ENCODE peak calls at places on chromosomes 12 and 14, in seven cellular contexts. E, J, I, R, A, W and D are unnamed samples. For H3K4me1, the result is how much of the 10 kb centered on the place peaks cover.

GRCh38 chr12:115384391-115384790 is 700.4 kb upstream of the TBX3 start:
- DNase-seq in E (no peak), J (no peak), I (no peak), R (no peak), A (no peak), W (no peak), D (no peak)

GRCh38 chr14:31038521-31039166 is 12.5 kb upstream of the STRN3 start:
- DNase-seq in E (no peak), J (peak), I (no peak), R (no peak), A (no peak), W (no peak), D (no peak)

GRCh38 chr12:119013023-119013422 is 31.7 kb downstream of the SRRM4 start:
- DNase-seq in E (no peak), J (no peak), I (no peak), R (no peak), A (no peak), W (no peak), D (no peak)

GRCh38 chr12:82687020-82687951 is 580 bp downstream of the TMTC2 start:
- DNase-seq in E (peak), J (peak), I (peak), R (peak), A (peak), W (peak), D (peak)

GRCh38 chr12:43347026-43347425 is 205.0 kb downstream of the ADAMTS20 start:
- DNase-seq in E (no peak), J (no peak), I (no peak), R (no peak), A (no peak), W (no peak), D (no peak)

GRCh38 chr12:2248901-2249381 is 196.2 kb downstream of the CACNA1C start:
- DNase-seq in E (no peak), J (no peak), I (no peak), R (peak), A (peak), W (no peak), D (no peak)

GRCh38 chr12:44582521-44582920 is 293.6 kb downstream of the NELL2 start:
- DNase-seq in E (no peak), J (no peak), I (no peak), R (no peak), A (no peak), W (no peak), D (no peak)

GRCh38 chr14:55864890-55865655 is 253.1 kb upstream of the PELI2 start:
- DNase-seq in E (no peak), J (peak), I (no peak), R (no peak), A (peak), W (no peak), D (peak)

DNA sequence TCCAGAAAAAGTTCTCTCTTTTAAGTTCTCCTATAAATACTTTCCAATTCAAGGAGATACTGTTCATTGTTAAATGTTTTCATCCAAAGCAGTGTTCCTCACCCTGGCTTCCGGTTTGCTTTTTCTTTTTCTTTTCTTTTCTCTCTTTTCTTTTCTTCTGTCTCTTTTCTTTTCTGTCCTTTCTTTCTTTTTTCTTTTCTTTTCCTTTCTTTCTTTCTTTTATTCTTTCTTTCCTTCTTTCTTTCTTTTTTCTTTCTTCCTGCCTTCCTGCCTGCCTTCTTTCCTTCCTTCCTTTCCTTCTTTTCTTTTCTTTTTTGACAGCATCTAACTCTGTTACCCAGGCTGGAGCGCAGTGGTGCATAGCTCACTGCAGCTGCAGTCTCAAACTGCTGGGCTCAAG is 75.8 kb downstream of the PPM1A start:
- DNase-seq in E (no peak), J (no peak), I (no peak), R (no peak), A (no peak), W (no peak), D (no peak)
- H3K4me1 ChIP-seq in E (under half), J (under half), I (under half), R (under half), A (under half), W (under half), D (under half)

GRCh38 chr12:109462868-109463692 is 14.0 kb downstream of the KCTD10 start:
- DNase-seq in E (no peak), J (no peak), I (peak), R (peak), A (no peak), W (peak), D (peak)

GRCh38 chr12:109460538-109460937 is 16.6 kb downstream of the KCTD10 start:
- DNase-seq in E (no peak), J (no peak), I (no peak), R (no peak), A (no peak), W (no peak), D (peak)

GRCh38 chr12:109459247-109459646 is 17.9 kb downstream of the KCTD10 start:
- DNase-seq in E (no peak), J (no peak), I (peak), R (peak), A (no peak), W (no peak), D (no peak)

GRCh38 chr12:109461846-109462766 is 15.0 kb downstream of the KCTD10 start:
- DNase-seq in E (peak), J (peak), I (peak), R (peak), A (no peak), W (peak), D (peak)

DNA sequence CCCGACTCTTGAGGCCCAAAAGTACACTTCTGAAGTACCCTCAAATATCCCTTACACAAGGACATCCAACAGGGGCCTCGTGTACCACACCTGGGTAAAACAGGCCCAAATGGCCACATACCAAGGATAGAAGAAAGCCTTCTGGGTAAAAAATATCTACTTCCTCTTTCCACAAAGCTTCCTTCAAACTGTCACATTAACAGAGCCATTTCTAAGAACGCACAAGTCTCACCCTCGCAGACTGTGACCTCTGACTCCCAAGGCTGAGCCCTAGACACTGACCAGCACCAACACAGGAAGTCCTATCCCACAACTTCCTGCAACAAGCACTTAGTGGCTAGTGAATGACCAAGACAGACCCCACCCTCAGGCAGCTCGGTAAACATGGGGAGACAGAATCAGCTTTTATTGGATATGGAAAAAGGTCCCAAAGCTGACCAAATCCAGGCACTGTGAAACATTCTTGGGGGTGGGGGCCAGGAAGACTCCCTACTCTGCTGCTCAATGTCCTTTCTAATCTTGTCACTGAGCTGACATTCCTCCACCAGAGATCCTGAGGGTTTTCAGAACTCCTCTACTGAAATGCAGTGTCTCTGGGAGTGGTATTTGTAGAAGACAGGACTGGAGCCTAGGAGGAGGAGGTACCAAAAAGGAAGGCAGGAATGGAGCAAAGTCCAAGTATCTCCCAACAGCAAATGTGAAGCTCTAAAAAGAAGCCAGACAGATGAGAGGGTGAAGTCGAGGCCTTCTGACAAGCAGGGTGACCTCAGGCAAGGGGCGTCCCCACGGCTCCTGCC is 15.9 kb downstream of the KCTD10 start:
- DNase-seq in E (no peak), J (peak), I (peak), R (peak), A (peak), W (no peak), D (peak)
- H3K4me3 ChIP-seq in E (no peak), J (no peak), I (no peak), R (no peak), A (no peak), W (no peak), D (no peak)

GRCh38 chr14:57883061-57883460 is 17.2 kb upstream of the SLC35F4 start:
- DNase-seq in E (no peak), J (no peak), I (no peak), R (no peak), A (no peak), W (no peak), D (no peak)

GRCh38 chr14:57889245-57889644 is 23.4 kb upstream of the SLC35F4 start:
- DNase-seq in E (no peak), J (no peak), I (peak), R (no peak), A (no peak), W (peak), D (peak)

GRCh38 chr14:57879516-57879915 is 13.6 kb upstream of the SLC35F4 start:
- DNase-seq in E (no peak), J (no peak), I (no peak), R (no peak), A (no peak), W (no peak), D (no peak)

GRCh38 chr14:57884175-57884574 is 18.3 kb upstream of the SLC35F4 start:
- DNase-seq in E (no peak), J (no peak), I (no peak), R (no peak), A (no peak), W (no peak), D (no peak)
- TF ChIP-seq CTCF in E (peak), J (no peak), I (no peak), R (peak), A (peak), W (no peak), D (no peak)

DNA sequence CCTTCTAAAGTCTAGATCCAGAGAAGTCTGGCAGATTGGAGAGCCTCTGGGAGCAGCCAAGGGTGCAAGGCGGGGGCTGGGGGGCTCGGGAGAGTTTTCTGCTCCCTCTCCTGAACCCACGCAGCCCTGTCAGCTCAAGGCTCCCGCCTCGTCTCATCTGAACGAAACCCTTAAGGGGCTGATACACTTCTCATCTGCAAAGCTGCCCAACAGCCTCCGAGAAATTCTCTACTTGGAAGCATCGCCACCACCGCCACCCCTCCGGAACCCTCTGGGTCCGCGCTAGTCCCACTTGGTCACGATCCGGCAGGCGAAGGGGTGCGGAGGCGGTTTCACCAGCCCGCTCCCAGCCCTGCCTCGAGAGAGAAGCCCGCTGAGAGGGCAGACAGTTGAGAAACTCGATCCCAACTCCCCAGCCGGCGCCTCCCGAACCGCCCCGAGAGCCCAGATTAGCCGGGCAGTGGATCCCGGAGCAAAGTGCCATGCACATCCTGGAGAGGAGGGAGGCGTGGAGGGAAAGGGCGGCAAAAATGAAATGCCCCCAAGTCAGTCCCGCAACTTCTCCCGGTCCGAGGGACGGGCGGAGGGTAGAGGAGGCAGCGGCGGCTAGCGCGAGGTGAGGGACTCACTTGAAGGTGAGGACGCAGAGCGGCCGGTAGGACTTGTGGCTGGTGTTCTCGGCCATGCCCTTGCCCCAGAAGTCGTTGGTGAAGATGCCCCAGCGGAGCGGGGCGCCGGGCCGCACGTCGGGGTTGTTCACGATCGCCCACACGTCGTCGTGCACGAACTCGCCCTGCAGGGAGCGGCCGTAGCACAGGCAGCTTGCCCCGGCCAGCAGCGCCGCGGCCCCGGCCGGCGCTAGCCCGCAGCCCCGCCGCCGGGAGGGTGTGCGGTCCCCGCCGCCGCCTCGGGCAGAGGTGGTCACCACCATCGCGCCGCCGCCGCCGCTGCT is 645 bp downstream of the TMTC1 start:
- DNase-seq in E (peak), J (no peak), I (peak), R (peak), A (no peak), W (peak), D (peak)
- H3K4me1 ChIP-seq in E (under half), J (under half), I (under half), R (under half), A (under half), W (under half), D (under half)

GRCh38 chr12:91179315-91179714 is 3.3 kb downstream of the DCN start:
- DNase-seq in E (no peak), J (no peak), I (no peak), R (peak), A (no peak), W (no peak), D (no peak)
- H3K4me3 ChIP-seq in E (no peak), J (no peak), I (no peak), R (peak), A (no peak), W (peak), D (peak)

DNA sequence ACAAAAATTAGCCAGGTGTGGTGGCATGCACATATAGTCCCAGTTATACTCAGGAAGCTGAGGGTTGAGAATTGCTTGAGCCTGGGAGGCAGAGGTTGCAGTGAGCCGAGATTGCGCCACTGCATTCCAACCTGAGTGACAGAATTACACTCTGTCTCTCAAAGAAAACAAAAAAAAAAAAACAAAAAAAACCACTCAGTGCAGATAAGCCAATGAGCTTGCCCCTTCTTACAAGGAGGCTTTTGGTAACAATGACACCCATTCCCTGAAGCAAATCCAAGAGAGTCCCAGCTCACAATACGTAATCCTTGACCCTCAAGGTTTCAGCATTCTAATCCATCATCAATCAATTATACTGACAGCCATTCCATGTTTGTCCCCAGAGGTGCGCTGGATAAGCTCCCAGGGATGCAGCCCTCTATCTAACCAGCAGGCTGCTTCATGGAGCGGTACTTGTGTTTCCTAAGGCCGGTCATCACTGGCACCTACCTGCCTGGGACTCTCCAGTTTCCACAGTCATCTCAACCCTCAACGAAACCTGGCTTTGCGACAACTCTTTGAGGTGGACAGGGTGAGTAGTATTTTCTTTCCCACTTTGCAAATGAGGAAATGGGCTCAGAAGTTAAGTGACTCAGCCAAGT is 12.4 kb downstream of the GCN1 start:
- DNase-seq in E (no peak), J (no peak), I (peak), R (peak), A (no peak), W (no peak), D (no peak)
- TF ChIP-seq CTCF in E (no peak), J (no peak), I (no peak), R (no peak), A (no peak), W (no peak), D (no peak)

DNA sequence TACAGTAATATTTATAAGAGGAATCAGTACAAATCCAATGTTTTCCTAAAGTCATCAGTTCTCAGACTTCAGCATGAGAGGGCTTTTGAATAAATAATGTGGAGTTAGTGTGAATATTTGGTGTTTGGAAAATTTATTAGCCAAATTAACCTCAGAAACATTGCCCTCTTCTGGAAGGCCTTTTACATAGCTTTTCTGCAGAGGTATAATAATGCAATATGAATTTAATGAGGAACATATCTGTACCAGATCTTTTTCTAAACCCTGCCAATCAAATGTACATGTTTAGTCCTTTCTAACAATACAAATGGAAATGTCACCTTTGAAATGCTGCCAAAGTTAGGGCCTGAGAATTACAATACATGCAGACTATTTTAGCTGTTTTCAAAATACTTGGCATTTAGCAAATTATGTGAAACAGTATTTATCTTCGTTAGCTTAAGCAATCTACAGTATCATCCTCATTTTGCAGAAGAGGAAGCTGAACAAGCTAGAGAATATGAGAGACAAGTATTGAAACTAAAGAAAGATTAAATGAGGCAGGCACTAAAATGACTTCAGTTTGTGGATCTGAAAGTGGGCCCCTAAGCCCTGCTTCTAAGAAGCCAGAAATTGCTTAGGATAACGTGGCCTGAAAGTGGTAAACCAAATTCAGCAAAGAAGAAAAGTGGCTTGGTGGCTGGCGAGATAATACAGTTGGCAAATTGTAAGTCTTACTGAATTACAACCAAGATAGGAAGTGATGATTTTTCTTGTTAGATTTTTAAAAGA is 60.4 kb upstream of the MANSC4 start:
- DNase-seq in E (no peak), J (no peak), I (no peak), R (no peak), A (peak), W (no peak), D (no peak)
- H3K4me1 ChIP-seq in E (under half), J (under half), I (under half), R (under half), A (under half), W (under half), D (under half)

GRCh38 chr14:36662543-36663403 is 1.1 kb downstream of the PAX9 start:
- DNase-seq in E (peak), J (peak), I (no peak), R (no peak), A (no peak), W (no peak), D (peak)

GRCh38 chr14:36665887-36666415 is 4.3 kb downstream of the PAX9 start:
- DNase-seq in E (no peak), J (no peak), I (no peak), R (no peak), A (no peak), W (no peak), D (no peak)

GRCh38 chr14:36666416-36667206 is 5.0 kb downstream of the PAX9 start:
- DNase-seq in E (no peak), J (no peak), I (no peak), R (no peak), A (no peak), W (no peak), D (peak)

GRCh38 chr14:36663404-36664321 is 2.0 kb downstream of the PAX9 start:
- DNase-seq in E (no peak), J (no peak), I (no peak), R (no peak), A (no peak), W (no peak), D (peak)

GRCh38 chr14:36664322-36665193 is 2.9 kb downstream of the PAX9 start:
- DNase-seq in E (no peak), J (no peak), I (no peak), R (no peak), A (no peak), W (no peak), D (no peak)
- H3K4me3 ChIP-seq in E (peak), J (no peak), I (no peak), R (no peak), A (peak), W (no peak), D (peak)

GRCh38 chr14:75479770-75480600 is 42.3 kb upstream of the BATF start:
- DNase-seq in E (no peak), J (no peak), I (no peak), R (no peak), A (peak), W (no peak), D (no peak)

GRCh38 chr14:75482366-75482765 is 39.9 kb upstream of the BATF start:
- DNase-seq in E (no peak), J (no peak), I (no peak), R (no peak), A (no peak), W (no peak), D (no peak)

GRCh38 chr14:75477881-75478280 is 44.4 kb upstream of the BATF start:
- DNase-seq in E (no peak), J (no peak), I (no peak), R (no peak), A (no peak), W (no peak), D (no peak)

GRCh38 chr14:75471059-75471458 is 43.2 kb downstream of the JDP2 start:
- DNase-seq in E (no peak), J (no peak), I (no peak), R (no peak), A (no peak), W (no peak), D (no peak)

GRCh38 chr14:75476274-75476995 is 45.8 kb upstream of the BATF start:
- DNase-seq in E (no peak), J (no peak), I (no peak), R (peak), A (peak), W (no peak), D (no peak)
- TF ChIP-seq CTCF in E (no peak), J (no peak), I (no peak), R (no peak), A (peak), W (no peak), D (no peak)